ENCODE peak calls at places on chromosome 5, in seven cellular contexts. N, V, M, J, Q, E and G are unnamed samples.

GRCh38 chr5:126769703-126770102 is 7.2 kb upstream of the LMNB1 start:
- DNase-seq in N (no peak), V (no peak), M (no peak), J (no peak), Q (no peak), E (no peak), G (no peak)

GRCh38 chr5:127213231-127213630 is 77.4 kb upstream of the MEGF10 start:
- DNase-seq in N (no peak), V (no peak), M (no peak), J (no peak), Q (no peak), E (no peak), G (no peak)

GRCh38 chr5:54577542-54577941 is 60.0 kb downstream of the SNX18 start:
- DNase-seq in N (no peak), V (no peak), M (no peak), J (no peak), Q (no peak), E (no peak), G (no peak)

GRCh38 chr5:34491251-34491620 is 164.9 kb upstream of the RAI14 start:
- DNase-seq in N (no peak), V (no peak), M (no peak), J (no peak), Q (no peak), E (no peak), G (no peak)

GRCh38 chr5:98928802-98929122 is at the start of gene CHD1:
- DNase-seq in N (peak), V (peak), M (peak), J (peak), Q (peak), E (peak), G (no peak)

GRCh38 chr5:148697177-148697820 is 43.0 kb upstream of the HTR4 start:
- DNase-seq in N (no peak), V (no peak), M (no peak), J (peak), Q (no peak), E (no peak), G (no peak)

GRCh38 chr5:13976867-13977479 is 32.5 kb upstream of the DNAH5 start:
- DNase-seq in N (no peak), V (peak), M (no peak), J (peak), Q (no peak), E (peak), G (peak)

GRCh38 chr5:65858316-65858715 is 68.1 kb upstream of the ERBIN start:
- DNase-seq in N (no peak), V (no peak), M (no peak), J (peak), Q (no peak), E (no peak), G (peak)

GRCh38 chr5:168292783-168293696 is 1.6 kb downstream of the WWC1 start:
- DNase-seq in N (no peak), V (no peak), M (no peak), J (no peak), Q (no peak), E (no peak), G (no peak)

GRCh38 chr5:4831325-4831724 is 308.8 kb upstream of the ADAMTS16 start:
- DNase-seq in N (no peak), V (no peak), M (no peak), J (no peak), Q (no peak), E (no peak), G (no peak)

GRCh38 chr5:75734913-75735789 is 17.9 kb upstream of the POC5 start:
- DNase-seq in N (no peak), V (peak), M (peak), J (peak), Q (no peak), E (no peak), G (peak)

GRCh38 chr5:116759860-116760644 is 185.4 kb upstream of the SEMA6A start:
- DNase-seq in N (peak), V (no peak), M (no peak), J (no peak), Q (no peak), E (no peak), G (peak)

GRCh38 chr5:168770036-168770498 is 190.9 kb upstream of the PANK3 start:
- DNase-seq in N (no peak), V (no peak), M (no peak), J (no peak), Q (no peak), E (no peak), G (no peak)

GRCh38 chr5:41763537-41763936 is 106.7 kb downstream of the OXCT1 start:
- DNase-seq in N (no peak), V (no peak), M (no peak), J (no peak), Q (no peak), E (no peak), G (no peak)

GRCh38 chr5:53936481-53937352 is 373.7 kb downstream of the ARL15 start:
- DNase-seq in N (no peak), V (no peak), M (no peak), J (no peak), Q (no peak), E (no peak), G (peak)

GRCh38 chr5:139725073-139725830 is 70.4 kb upstream of the PSD2 start:
- DNase-seq in N (no peak), V (no peak), M (no peak), J (no peak), Q (peak), E (no peak), G (no peak)